ENCODE peak calls at places on chromosomes 12 and 14, in four cellular contexts. K is HCT116, Y is GM23338, H is HepG2. Q is an unnamed sample.

GRCh38 chr12:20194171-20194570 is 174.2 kb upstream of the PDE3A start:
- DNase-seq in K (no peak), Y (peak), H (no peak), Q (no peak)

GRCh38 chr14:92793709-92794546 is at the start of gene GOLGA5:
- DNase-seq in K (peak), Y (peak), H (peak), Q (peak)

GRCh38 chr12:96235497-96235826 is 41.3 kb downstream of the ELK3 start:
- DNase-seq in K (no peak), Y (no peak), H (no peak), Q (no peak)

GRCh38 chr14:68941820-68942219 is 37.3 kb downstream of the ACTN1 start:
- DNase-seq in K (no peak), Y (peak), H (peak), Q (no peak)

GRCh38 chr14:55329999-55330710 is 58.9 kb downstream of the FBXO34 start:
- DNase-seq in K (no peak), Y (no peak), H (no peak), Q (no peak)

GRCh38 chr12:112418248-112418595 is 525 bp upstream of the PTPN11 start:
- DNase-seq in K (no peak), Y (no peak), H (no peak), Q (no peak)

GRCh38 chr12:109029411-109029810 is 8.5 kb upstream of the SVOP start:
- DNase-seq in K (no peak), Y (no peak), H (no peak), Q (no peak)

GRCh38 chr12:112906712-112907414 is at the start of gene OAS1:
- DNase-seq in K (no peak), Y (no peak), H (peak), Q (peak)

GRCh38 chr12:108637222-108637621 is 3.5 kb upstream of the SELPLG start:
- DNase-seq in K (no peak), Y (no peak), H (no peak), Q (no peak)

GRCh38 chr12:71947645-71948105 is 9.0 kb downstream of the TPH2 start:
- DNase-seq in K (no peak), Y (peak), H (peak), Q (no peak)

GRCh38 chr12:106290666-106291065 is 11.9 kb upstream of the TCP11L2 start:
- DNase-seq in K (no peak), Y (no peak), H (no peak), Q (no peak)

GRCh38 chr12:94109154-94109553 is 39.2 kb upstream of the PLXNC1 start:
- DNase-seq in K (no peak), Y (no peak), H (no peak), Q (no peak)

GRCh38 chr14:105508601-105509000 is 17.6 kb downstream of the TEDC1 start:
- DNase-seq in K (no peak), Y (no peak), H (no peak), Q (no peak)

GRCh38 chr12:49357099-49357678 is 10.1 kb upstream of the SPATS2 start:
- DNase-seq in K (no peak), Y (peak), H (no peak), Q (peak)

GRCh38 chr12:114963846-114964245 is 279.9 kb upstream of the TBX3 start:
- DNase-seq in K (no peak), Y (no peak), H (no peak), Q (no peak)

GRCh38 chr12:107329569-107330324 is 236.4 kb upstream of the CRY1 start:
- DNase-seq in K (no peak), Y (no peak), H (no peak), Q (no peak)

GRCh38 chr12:40198601-40199000 is 26.2 kb upstream of the LRRK2 start:
- DNase-seq in K (no peak), Y (no peak), H (no peak), Q (no peak)

GRCh38 chr14:23604675-23605170 is 26.1 kb upstream of the JPH4 start:
- DNase-seq in K (no peak), Y (no peak), H (no peak), Q (no peak)

GRCh38 chr12:96425321-96425720 is 25.1 kb upstream of the CDK17 start:
- DNase-seq in K (no peak), Y (no peak), H (no peak), Q (no peak)

GRCh38 chr12:106130474-106131113 is 8.2 kb downstream of the NUAK1 start:
- DNase-seq in K (no peak), Y (no peak), H (peak), Q (no peak)

GRCh38 chr12:65911321-65911720 is 87.0 kb downstream of the HMGA2 start:
- DNase-seq in K (no peak), Y (no peak), H (no peak), Q (no peak)

GRCh38 chr12:132429122-132429931 is 60.6 kb upstream of the FBRSL1 start:
- DNase-seq in K (no peak), Y (peak), H (peak), Q (peak)

GRCh38 chr12:106084048-106084671 is 54.6 kb downstream of the NUAK1 start:
- DNase-seq in K (peak), Y (peak), H (peak), Q (no peak)

GRCh38 chr12:24820872-24821271 is 128.0 kb downstream of the BCAT1 start:
- DNase-seq in K (no peak), Y (no peak), H (no peak), Q (no peak)

GRCh38 chr12:26120561-26121274 is 4.1 kb downstream of the BHLHE41 start:
- DNase-seq in K (no peak), Y (no peak), H (no peak), Q (no peak)

GRCh38 chr14:93049295-93049694 is 66.4 kb downstream of the ITPK1 start:
- DNase-seq in K (no peak), Y (no peak), H (no peak), Q (no peak)

GRCh38 chr14:64856528-64857445 is 22.9 kb downstream of the SPTB start:
- DNase-seq in K (no peak), Y (no peak), H (no peak), Q (no peak)

GRCh38 chr12:110271015-110271414 is 10.0 kb upstream of the ATP2A2 start:
- DNase-seq in K (no peak), Y (no peak), H (no peak), Q (no peak)

GRCh38 chr12:111268738-111269572 is 99.9 kb downstream of the PHETA1 start:
- DNase-seq in K (peak), Y (peak), H (no peak), Q (peak)

GRCh38 chr12:6312529-6313325 is 2.2 kb downstream of the PLEKHG6 start:
- DNase-seq in K (no peak), Y (peak), H (no peak), Q (no peak)

GRCh38 chr12:69986109-69986508 is 161.1 kb downstream of the MYRFL start:
- DNase-seq in K (no peak), Y (no peak), H (no peak), Q (no peak)

GRCh38 chr14:101008631-101009336 is 105.3 kb upstream of the RTL1 start:
- DNase-seq in K (no peak), Y (no peak), H (no peak), Q (no peak)

GRCh38 chr14:26190644-26191043 is 407.2 kb downstream of the NOVA1 start:
- DNase-seq in K (no peak), Y (no peak), H (no peak), Q (no peak)

GRCh38 chr14:24785698-24786097 is 151.7 kb upstream of the GZMB start:
- DNase-seq in K (no peak), Y (no peak), H (no peak), Q (no peak)

GRCh38 chr12:108612788-108613282 is 15.0 kb upstream of the TMEM119 start:
- DNase-seq in K (peak), Y (peak), H (no peak), Q (no peak)

GRCh38 chr12:570237-570925 is 92.9 kb downstream of the NINJ2 start:
- DNase-seq in K (peak), Y (peak), H (peak), Q (peak)

GRCh38 chr14:100802766-100803693 is 22.9 kb upstream of the MEG3 start:
- DNase-seq in K (no peak), Y (no peak), H (no peak), Q (no peak)

GRCh38 chr12:89573081-89573810 is 47.4 kb upstream of the POC1B start:
- DNase-seq in K (no peak), Y (no peak), H (no peak), Q (no peak)

GRCh38 chr12:132367401-132367851 is 38.0 kb upstream of the GALNT9 start:
- DNase-seq in K (no peak), Y (no peak), H (no peak), Q (no peak)

GRCh38 chr12:27766587-27766986 is 13.4 kb upstream of the KLHL42 start:
- DNase-seq in K (no peak), Y (no peak), H (no peak), Q (no peak)

GRCh38 chr12:27771470-27772327 is 8.3 kb upstream of the KLHL42 start:
- DNase-seq in K (no peak), Y (no peak), H (no peak), Q (no peak)

GRCh38 chr12:27772328-27773049 is 7.5 kb upstream of the KLHL42 start:
- DNase-seq in K (no peak), Y (no peak), H (no peak), Q (no peak)

DNA sequence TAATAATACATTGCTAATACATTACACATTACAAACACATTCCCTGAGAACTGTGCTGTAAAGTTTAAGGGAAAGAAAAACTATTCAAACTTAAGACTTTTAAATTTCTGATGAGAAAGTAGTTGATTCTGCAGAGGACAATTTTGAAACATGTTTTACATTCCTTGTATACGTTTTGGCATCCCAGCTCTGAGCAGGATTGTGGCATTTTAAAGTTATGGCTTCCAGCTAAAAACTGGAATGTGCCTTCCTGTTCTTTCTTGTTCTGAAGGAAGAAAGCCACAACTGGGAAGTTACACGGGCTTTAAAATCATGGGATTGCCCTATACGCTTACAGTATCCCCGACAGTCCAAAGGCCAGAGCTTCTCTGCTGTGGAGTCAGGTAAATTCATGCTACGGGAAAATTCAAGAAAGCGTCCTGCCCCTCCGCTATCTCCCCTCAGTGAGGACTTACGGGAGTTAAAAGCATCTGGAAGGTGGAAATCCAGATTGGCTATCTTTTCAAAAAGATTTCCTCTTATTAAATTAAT is 10.8 kb upstream of the KLHL42 start:
- DNase-seq in K (no peak), Y (no peak), H (no peak), Q (no peak)
- H3K4me2 ChIP-seq in K (no peak), Y (no peak), H (no peak), Q (no peak)

DNA sequence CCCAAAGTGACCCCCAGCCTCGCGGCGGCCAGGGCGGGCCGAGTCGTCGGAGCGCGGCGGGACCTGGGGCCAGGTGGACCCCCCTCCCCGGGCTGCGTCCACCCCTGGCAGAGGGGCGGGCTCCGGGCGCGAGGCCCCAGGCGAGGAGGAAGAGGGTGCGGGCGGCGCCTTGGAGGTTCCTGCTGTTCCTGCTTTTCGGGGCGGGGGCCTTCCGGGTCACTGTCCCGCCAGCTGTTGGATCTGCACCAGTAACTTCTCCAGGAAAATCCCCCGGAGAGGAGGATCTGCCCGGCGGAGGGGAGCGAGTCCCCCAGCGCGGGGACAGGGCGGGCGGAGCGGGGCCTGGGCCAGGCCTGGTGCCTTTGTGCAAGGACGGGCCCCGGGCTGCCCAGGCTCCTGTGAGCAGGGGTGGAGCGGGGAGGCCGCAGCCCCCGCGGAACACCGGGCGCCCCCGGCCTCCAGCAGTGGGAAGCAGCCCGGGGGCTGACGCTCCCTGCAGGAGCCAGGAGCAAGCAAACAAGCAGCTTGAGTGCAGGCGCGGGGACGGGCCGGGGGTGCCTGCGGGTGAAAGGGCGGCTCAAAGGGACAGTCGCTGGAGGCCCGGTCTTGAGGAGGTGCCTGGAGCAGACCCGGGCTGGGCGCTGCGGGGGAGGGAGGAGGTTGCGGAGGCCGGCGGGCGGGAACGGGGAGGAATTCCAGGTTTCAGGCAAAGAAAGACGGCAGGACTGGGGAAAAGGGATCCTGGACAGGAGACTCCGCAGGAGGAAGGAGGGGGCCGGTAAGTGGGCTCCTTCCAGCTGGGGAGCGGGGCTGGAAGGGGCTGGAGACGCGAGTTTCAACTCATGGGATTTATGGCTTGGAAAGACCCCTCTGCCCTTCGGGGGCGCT is 15.5 kb downstream of the TNFAIP2 start:
- DNase-seq in K (no peak), Y (peak), H (no peak), Q (no peak)
- TF ChIP-seq POLR2AphosphoS5 in K (no peak), Y (no peak), H (no peak), Q (no peak)

GRCh38 chr12:50753232-50753769 is 10.6 kb upstream of the ATF1 start:
- DNase-seq in K (no peak), Y (no peak), H (no peak), Q (no peak)

GRCh38 chr12:50747817-50748216 is 16.1 kb upstream of the ATF1 start:
- DNase-seq in K (no peak), Y (peak), H (no peak), Q (no peak)

GRCh38 chr12:50749459-50749882 is 14.4 kb upstream of the ATF1 start:
- DNase-seq in K (no peak), Y (no peak), H (no peak), Q (no peak)

GRCh38 chr12:50750366-50750765 is 13.5 kb upstream of the ATF1 start:
- DNase-seq in K (no peak), Y (no peak), H (peak), Q (no peak)

GRCh38 chr12:50751921-50752721 is 11.8 kb upstream of the ATF1 start:
- DNase-seq in K (no peak), Y (no peak), H (no peak), Q (no peak)
- H3K4me2 ChIP-seq in K (no peak), Y (no peak), H (no peak), Q (no peak)

GRCh38 chr14:52729925-52730707 is at the start of gene STYX:
- DNase-seq in K (peak), Y (peak), H (peak), Q (peak)
- TF ChIP-seq POLR2AphosphoS5 in K (peak), Y (peak), H (peak), Q (peak)